ENCODE peak calls at places on chromosomes 6 and 20, in six cellular contexts. O is GM23338, S is DND-41, W is GM03348, F is iris pigment epithelial cell, B is BE2C. Q is an unnamed sample.

GRCh38 chr6:25142506-25142905 is 136.7 kb upstream of the CARMIL1 start:
- DNase-seq in F (no peak), S (no peak), B (no peak), W (no peak), O (no peak), Q (no peak)

GRCh38 chr6:33314943-33315752 is 1.3 kb upstream of the TAPBP start:
- DNase-seq in S (no peak), W (peak; percentile 33), O (peak; percentile 71), F (peak; percentile 29), B (no peak), Q (peak; percentile 35)

GRCh38 chr6:16146527-16146955 is 17.7 kb downstream of the MYLIP start:
- DNase-seq in W (no peak), S (no peak), B (no peak), O (no peak), F (peak; percentile 30), Q (no peak)

GRCh38 chr6:168634928-168635327 is 193.9 kb downstream of the SMOC2 start:
- DNase-seq in O (no peak), B (no peak), S (no peak), W (no peak), F (no peak), Q (no peak)

GRCh38 chr6:52243282-52243893 is 912 bp downstream of the IL17F start:
- DNase-seq in O (no peak), B (no peak), W (no peak), F (peak; percentile 23), S (no peak), Q (peak; percentile 14)

GRCh38 chr6:12483712-12484111 is 193.6 kb downstream of the EDN1 start:
- DNase-seq in W (peak; percentile 50), O (no peak), S (no peak), B (no peak), F (peak; percentile 89), Q (peak; percentile 72)

GRCh38 chr6:132993738-132994137 is 179.4 kb downstream of the RPS12 start:
- DNase-seq in F (no peak), S (no peak), O (no peak), W (no peak), B (no peak), Q (no peak)

GRCh38 chr20:35319206-35320197 is 27.3 kb upstream of the FAM83C start:
- DNase-seq in W (peak; percentile 52), F (peak; percentile 83), S (no peak), B (no peak), O (no peak), Q (no peak)

GRCh38 chr6:25423358-25423757 is 144.2 kb downstream of the CARMIL1 start:
- DNase-seq in O (peak; percentile 15), F (no peak), B (no peak), S (no peak), W (no peak), Q (no peak)

GRCh38 chr6:116370717-116371383 is at the start of gene DSE:
- DNase-seq in B (peak; percentile 55), O (peak; percentile 95), S (peak; percentile 81), F (peak; percentile 93), W (peak; percentile 95), Q (peak; percentile 94)

GRCh38 chr6:1624848-1625341 is 15.2 kb downstream of the FOXC1 start:
- DNase-seq in O (peak; percentile 61), W (peak; percentile 76), F (peak; percentile 63), S (no peak), B (peak; percentile 51), Q (peak; percentile 82)

GRCh38 chr20:62702886-62703852 is 5.5 kb upstream of the NTSR1 start:
- DNase-seq in O (no peak), B (peak; percentile 73), W (peak; percentile 91), S (no peak), F (peak; percentile 92), Q (peak; percentile 87)

GRCh38 chr6:90793771-90794170 is 206.9 kb upstream of the MAP3K7 start:
- DNase-seq in F (no peak), W (no peak), B (no peak), O (no peak), S (no peak), Q (no peak)

GRCh38 chr20:41178904-41179432 is 41.6 kb downstream of the PLCG1 start:
- DNase-seq in W (no peak), F (no peak), S (no peak), O (no peak), B (peak; percentile 67), Q (no peak)

GRCh38 chr6:139323511-139324445 is 32.0 kb upstream of the TXLNB start:
- DNase-seq in F (peak; percentile 81), B (peak; percentile 30), S (peak; percentile 85), W (no peak), O (peak; percentile 86), Q (peak; percentile 16)

GRCh38 chr6:117915846-117916245 is 8.8 kb downstream of the SLC35F1 start:
- DNase-seq in S (no peak), O (no peak), F (no peak), W (no peak), B (no peak), Q (no peak)